ENCODE peak calls at places on chromosome X, in nine cellular contexts. S is NT2/D1, N is GM03348, T is pancreas, Y is HCEC 1CT, U is tibial artery, X is substantia nigra, D is hypothalamus, W is tibial nerve. K is an unnamed sample.

GRCh38 chrX:22760513-22761057 is 239.2 kb upstream of the DDX53 start:
- DNase-seq in X (no peak), T (no peak), S (no peak), Y (no peak), W (no peak), U (no peak), N (no peak), D (no peak), K (no peak)

GRCh38 chrX:11273544-11273943 is 19.7 kb upstream of the AMELX start:
- DNase-seq in T (no peak), Y (peak), N (peak), S (no peak), X (no peak), U (no peak), D (no peak), W (no peak), K (no peak)

GRCh38 chrX:12906392-12906791 is at the start of gene TLR8:
- DNase-seq in U (no peak), D (no peak), X (no peak), Y (no peak), W (no peak), S (no peak), N (no peak), T (no peak), K (no peak)

GRCh38 chrX:107629533-107629909 is 1.2 kb downstream of the PRPS1 start:
- DNase-seq in W (no peak), N (peak), X (no peak), U (no peak), D (no peak), S (no peak), T (no peak), Y (peak), K (no peak)

GRCh38 chrX:50407976-50408375 is 62.6 kb downstream of the DGKK start:
- DNase-seq in X (no peak), U (no peak), T (no peak), Y (no peak), D (no peak), S (no peak), W (no peak), N (no peak), K (no peak)

GRCh38 chrX:133881893-133882292 is 103.5 kb downstream of the GPC3 start:
- DNase-seq in Y (no peak), U (no peak), T (no peak), S (peak), X (no peak), N (no peak), D (no peak), W (no peak), K (no peak)

GRCh38 chrX:47216393-47216925 is 2.0 kb upstream of the CDK16 start:
- DNase-seq in T (no peak), Y (no peak), N (peak), U (no peak), D (no peak), S (no peak), X (no peak), W (no peak), K (no peak)

GRCh38 chrX:141469469-141469868 is 115.1 kb downstream of the SPANXA1 start:
- DNase-seq in N (peak), U (no peak), T (no peak), S (no peak), W (no peak), D (no peak), X (no peak), Y (peak), K (no peak)

GRCh38 chrX:119501511-119502148 is 33.4 kb downstream of the SLC25A5 start:
- DNase-seq in X (no peak), U (no peak), Y (no peak), T (no peak), S (no peak), D (no peak), N (no peak), W (no peak), K (no peak)

GRCh38 chrX:15301924-15302323 is 13.5 kb downstream of the ASB11 start:
- DNase-seq in S (no peak), T (peak), U (peak), X (no peak), N (no peak), W (peak), Y (peak), D (no peak), K (no peak)

GRCh38 chrX:103343105-103343504 is 13.1 kb downstream of the TCEAL7 start:
- DNase-seq in U (no peak), N (peak), D (no peak), S (no peak), Y (peak), W (peak), X (no peak), T (peak), K (peak)

GRCh38 chrX:63918611-63919010 is 133.6 kb upstream of the ARHGEF9 start:
- DNase-seq in S (no peak), Y (peak), T (no peak), N (peak), U (no peak), D (no peak), W (no peak), X (no peak), K (no peak)

GRCh38 chrX:43629229-43629628 is 26.9 kb upstream of the MAOA start:
- DNase-seq in Y (no peak), T (no peak), X (no peak), N (no peak), D (no peak), S (no peak), U (no peak), W (no peak), K (no peak)

GRCh38 chrX:40169193-40170086 is 71.7 kb upstream of the BCOR start:
- DNase-seq in T (peak), N (no peak), U (no peak), D (no peak), S (peak), Y (no peak), X (no peak), W (no peak), K (no peak)

GRCh38 chrX:106612403-106612789 is 618 bp downstream of the RADX start:
- DNase-seq in N (no peak), Y (peak), D (no peak), X (no peak), T (no peak), W (no peak), S (no peak), U (no peak), K (no peak)

GRCh38 chrX:118823263-118824172 is at the start of gene ZCCHC12:
- DNase-seq in S (peak), T (peak), X (peak), Y (no peak), D (peak), U (no peak), N (peak), W (no peak), K (peak)

GRCh38 chrX:153766098-153766817 is 2.2 kb downstream of the PLXNB3 start:
- DNase-seq in N (peak), W (no peak), Y (peak), D (peak), X (no peak), U (no peak), T (peak), S (peak), K (peak)

GRCh38 chrX:110418220-110418856 is 59.7 kb downstream of the RTL9 start:
- DNase-seq in X (no peak), D (peak), U (no peak), S (no peak), Y (peak), T (peak), W (no peak), N (peak), K (no peak)